ENCODE peak calls at places on chromosomes 4 and X, in six cellular contexts. N, L, Q, A, I and G are unnamed samples.
A peak's percentile ranks its signal among the peaks of the same experiment; 100 is the strongest.

GRCh38 chr4:110128092-110128989 is 70.1 kb downstream of the ELOVL6 start:
- DNase-seq in A (no peak), N (no peak), Q (no peak), L (no peak), I (no peak), G (no peak)

GRCh38 chr4:1023241-1023640 is 11.8 kb downstream of the FGFRL1 start:
- DNase-seq in A (no peak), N (no peak), L (no peak), I (no peak), Q (no peak), G (no peak)

GRCh38 chr4:71304289-71304850 is 34.5 kb upstream of the SLC4A4 start:
- DNase-seq in A (no peak), L (no peak), I (no peak), N (no peak), Q (no peak), G (no peak)

GRCh38 chrX:46575586-46575985 is 2.0 kb downstream of the CHST7 start:
- DNase-seq in I (no peak), L (no peak), Q (no peak), A (no peak), N (no peak), G (no peak)

GRCh38 chr4:169620846-169621228 is 459 bp downstream of the CLCN3 start:
- DNase-seq in I (no peak), Q (peak; percentile 16), N (no peak), A (no peak), L (peak; percentile 48), G (no peak)

GRCh38 chrX:130093271-130093670 is 17.0 kb downstream of the ELF4 start:
- DNase-seq in N (no peak), L (no peak), I (no peak), Q (no peak), A (no peak), G (no peak)

GRCh38 chrX:110163488-110163887 is 154.4 kb downstream of the AMMECR1 start:
- DNase-seq in Q (no peak), L (no peak), I (no peak), A (no peak), N (no peak), G (no peak)

GRCh38 chr4:125444166-125444565 is 129.4 kb downstream of the FAT4 start:
- DNase-seq in I (no peak), N (no peak), A (no peak), L (no peak), Q (no peak), G (no peak)

GRCh38 chr4:118213101-118213500 is 139.7 kb downstream of the PRSS12 start:
- DNase-seq in A (no peak), N (no peak), I (no peak), L (no peak), Q (no peak), G (no peak)

GRCh38 chr4:25862411-25863346 is at the start of gene SEL1L3:
- DNase-seq in L (peak; percentile 70), N (no peak), Q (no peak), A (no peak), I (peak; percentile 74), G (no peak)
- TF ChIP-seq ZNF274 in L (no peak), N (no peak), Q (no peak), A (no peak), I (no peak), G (no peak)

DNA sequence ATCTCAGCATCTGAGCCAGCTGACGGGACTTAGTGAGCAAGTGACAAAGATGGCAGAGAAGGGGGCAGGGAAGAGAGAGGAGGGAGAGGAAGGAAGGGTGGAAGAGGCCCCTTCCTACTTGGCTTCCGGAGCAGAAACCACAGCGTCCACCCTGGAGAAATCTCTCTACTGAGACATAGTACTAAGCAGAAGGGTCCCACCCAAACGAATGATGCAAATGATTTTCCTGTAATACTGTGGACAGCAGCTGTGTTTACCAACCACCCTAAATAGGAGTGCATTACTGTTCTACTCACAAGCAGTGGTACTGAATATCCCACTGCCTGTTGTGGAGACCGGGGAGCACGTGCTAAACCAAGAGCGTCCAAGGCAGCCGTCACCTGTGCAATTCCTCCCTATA is 29.4 kb downstream of the DTHD1 start:
- DNase-seq in N (no peak), A (no peak), Q (no peak), I (no peak), L (no peak), G (no peak)
- H3K9ac ChIP-seq in N (peak overlapping the region; percentile 26), A (no peak overlapping the region), Q (no peak overlapping the region), I (no peak overlapping the region), L (no peak overlapping the region), G (no peak overlapping the region)

GRCh38 chrX:12988797-12989196 is 13.9 kb downstream of the TMSB4X start:
- DNase-seq in N (no peak), Q (peak; percentile 73), I (no peak), A (peak; percentile 60), L (peak; percentile 62), G (no peak)
- TF ChIP-seq YY1 in N (no peak), Q (no peak), I (no peak), A (no peak), L (no peak), G (no peak)

DNA sequence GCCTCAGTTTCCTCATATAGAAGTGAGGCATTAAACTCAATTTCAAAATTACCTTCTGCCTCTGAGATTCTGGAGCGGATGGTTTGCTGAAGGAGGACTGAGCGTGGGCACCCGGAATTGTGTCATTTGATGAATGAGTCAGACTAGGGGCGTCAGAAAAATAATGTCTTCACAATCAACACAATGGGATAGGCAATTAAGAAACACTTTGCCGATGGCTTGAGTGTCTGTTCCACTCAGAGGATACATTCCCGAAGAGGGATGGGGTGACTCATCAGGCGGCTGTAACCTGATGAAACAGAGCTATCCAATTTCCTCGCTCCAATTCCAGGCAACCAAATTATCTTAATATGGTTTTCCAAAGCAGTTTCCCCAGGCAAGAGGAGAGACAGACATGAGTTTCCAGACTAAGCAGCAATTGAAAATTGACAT is 1.2 kb upstream of the CHRNA9 start:
- DNase-seq in L (no peak), N (no peak), Q (no peak), I (no peak), A (peak; percentile 69), G (no peak)
- TF ChIP-seq ZNF274 in L (no peak), N (no peak), Q (no peak), I (no peak), A (no peak), G (no peak)

GRCh38 chr4:40722576-40723161 is 27.1 kb upstream of the NSUN7 start:
- DNase-seq in I (no peak), L (peak; percentile 8), Q (no peak), N (peak; percentile 66), A (no peak), G (no peak)
- H3K9ac ChIP-seq in I (no peak overlapping the region), L (no peak overlapping the region), Q (no peak overlapping the region), N (no peak overlapping the region), A (no peak overlapping the region), G (no peak overlapping the region)

GRCh38 chrX:72245461-72246089 is 6.7 kb upstream of the ERCC6L start:
- DNase-seq in Q (peak; percentile 37), A (peak; percentile 13), L (peak; percentile 72), N (no peak), I (peak; percentile 80), G (peak; percentile 55)
- TF ChIP-seq YY1 in Q (no peak), A (no peak), L (peak; percentile 57), N (peak; percentile 76), I (peak; percentile 32), G (no peak)